ENCODE peak calls at places on chromosomes 4 and X, in four cellular contexts. C, Y, O and W are unnamed samples. For H3K4me1, the result is how much of the 10 kb centered on the place peaks cover.

GRCh38 chr4:113952452-113953029 is 26.9 kb downstream of the ARSJ start:
- DNase-seq in C (no peak), Y (no peak), O (peak), W (no peak)

GRCh38 chr4:72209600-72209999 is 177.8 kb downstream of the NPFFR2 start:
- DNase-seq in C (no peak), Y (no peak), O (no peak), W (no peak)

GRCh38 chrX:16671005-16671404 is 21.0 kb downstream of the S100G start:
- DNase-seq in C (no peak), Y (no peak), O (no peak), W (no peak)

GRCh38 chr4:153345011-153345981 is 808 bp downstream of the MND1 start:
- DNase-seq in C (peak), Y (peak), O (peak), W (no peak)

GRCh38 chrX:112888916-112889315 is 48.3 kb upstream of the AMOT start:
- DNase-seq in C (no peak), Y (no peak), O (peak), W (no peak)

GRCh38 chr4:82201303-82201702 is 172.5 kb downstream of the HNRNPD start:
- DNase-seq in C (no peak), Y (peak), O (no peak), W (no peak)

GRCh38 chrX:110520053-110520452 is 161.4 kb downstream of the RTL9 start:
- DNase-seq in C (no peak), Y (no peak), O (no peak), W (no peak)

GRCh38 chr4:107183155-107183774 is 147.2 kb upstream of the DKK2 start:
- DNase-seq in C (no peak), Y (no peak), O (peak), W (peak)

GRCh38 chr4:189200346-189200745 is 740.3 kb upstream of the FRG1 start:
- DNase-seq in C (no peak), Y (no peak), O (no peak), W (no peak)

GRCh38 chr4:98951710-98952109 is 22.8 kb upstream of the EIF4E start:
- DNase-seq in C (no peak), Y (no peak), O (no peak), W (no peak)

GRCh38 chr4:127601029-127601428 is 31.7 kb upstream of the INTU start:
- DNase-seq in C (no peak), Y (no peak), O (no peak), W (no peak)

GRCh38 chr4:6781113-6781512 is 1.4 kb upstream of the KIAA0232 start:
- DNase-seq in C (no peak), Y (no peak), O (no peak), W (no peak)

GRCh38 chr4:155995069-155995468 is 41.4 kb upstream of the CTSO start:
- DNase-seq in C (no peak), Y (no peak), O (no peak), W (no peak)

GRCh38 chr4:83699358-83699757 is 163.4 kb downstream of the GPAT3 start:
- DNase-seq in C (no peak), Y (no peak), O (no peak), W (no peak)

GRCh38 chr4:157291071-157291470 is 70.5 kb downstream of the GRIA2 start:
- DNase-seq in C (no peak), Y (no peak), O (no peak), W (no peak)

GRCh38 chrX:10166248-10166716 is 9.5 kb downstream of the CLCN4 start:
- DNase-seq in C (no peak), Y (no peak), O (no peak), W (no peak)

GRCh38 chrX:55014897-55015299 is 14.7 kb downstream of the APEX2 start:
- DNase-seq in C (no peak), Y (no peak), O (no peak), W (no peak)

GRCh38 chr4:24624381-24624780 is 40.0 kb upstream of the DHX15 start:
- DNase-seq in C (no peak), Y (no peak), O (no peak), W (no peak)

GRCh38 chr4:73764513-73764912 is 24.1 kb downstream of the CXCL8 start:
- DNase-seq in C (no peak), Y (no peak), O (no peak), W (no peak)

GRCh38 chrX:123138473-123138872 is 45.6 kb upstream of the GRIA3 start:
- DNase-seq in C (no peak), Y (no peak), O (no peak), W (no peak)

GRCh38 chr4:65592089-65592488 is 78.2 kb downstream of the EPHA5 start:
- DNase-seq in C (no peak), Y (no peak), O (no peak), W (no peak)

GRCh38 chrX:53795583-53795982 is 109.1 kb upstream of the HUWE1 start:
- DNase-seq in C (no peak), Y (no peak), O (no peak), W (no peak)

GRCh38 chrX:80285131-80285773 is 135.0 kb upstream of the TENT5D start:
- DNase-seq in C (no peak), Y (no peak), O (no peak), W (no peak)

GRCh38 chrX:40201486-40201885 is 103.7 kb upstream of the BCOR start:
- DNase-seq in C (no peak), Y (no peak), O (no peak), W (no peak)

GRCh38 chrX:40099046-40099968 is 1.5 kb upstream of the BCOR start:
- DNase-seq in C (no peak), Y (peak), O (peak), W (no peak)

GRCh38 chrX:54494970-54495813 is 842 bp downstream of the FGD1 start:
- DNase-seq in C (no peak), Y (peak), O (no peak), W (peak)

GRCh38 chr4:6290769-6291547 is 21.3 kb downstream of the WFS1 start:
- DNase-seq in C (no peak), Y (peak), O (no peak), W (no peak)

GRCh38 chr4:94428884-94429283 is 22.9 kb upstream of the PDLIM5 start:
- DNase-seq in C (no peak), Y (no peak), O (no peak), W (no peak)

GRCh38 chr4:53932784-53933183 is 131.6 kb downstream of the CHIC2 start:
- DNase-seq in C (no peak), Y (no peak), O (no peak), W (no peak)

GRCh38 chr4:77854431-77855111 is 8.1 kb upstream of the MRPL1 start:
- DNase-seq in C (no peak), Y (no peak), O (peak), W (no peak)

DNA sequence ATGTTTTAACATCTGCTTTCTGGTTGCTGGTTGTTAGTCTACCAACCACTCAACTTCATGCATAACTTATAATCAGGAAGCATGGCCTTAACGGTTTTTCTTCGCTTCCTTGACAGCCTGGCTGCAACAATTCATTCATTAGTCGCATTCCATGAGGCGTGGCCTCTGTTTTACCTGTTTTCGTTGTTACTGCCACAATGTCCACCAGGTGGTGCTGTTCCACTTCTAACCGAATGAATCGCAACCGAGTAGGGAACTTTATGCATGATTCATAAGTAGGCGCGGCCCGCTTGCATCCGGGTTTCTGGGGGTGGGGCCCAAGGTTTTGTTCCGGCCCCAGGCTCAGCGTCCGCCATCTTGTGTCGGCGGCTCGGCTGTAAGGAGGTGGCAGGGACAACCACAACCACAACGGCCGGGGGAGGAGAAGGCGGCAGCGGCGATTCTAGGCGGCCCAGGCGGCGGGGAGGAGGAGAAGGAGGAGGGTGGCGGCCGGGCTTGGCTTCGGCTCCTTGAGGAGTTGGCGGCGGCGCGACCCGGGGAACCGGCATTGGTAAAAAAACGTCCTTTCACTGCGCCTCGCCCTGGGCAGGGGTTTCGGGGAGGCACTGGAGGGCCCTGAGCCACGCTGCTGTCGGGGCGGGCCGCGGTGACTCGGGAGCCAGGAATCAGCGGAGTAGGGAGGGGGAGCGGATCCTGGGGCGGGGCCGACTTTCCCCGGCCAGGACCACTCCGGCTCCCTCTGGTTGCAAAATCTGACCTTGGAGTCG is at the start of gene UBA1:
- DNase-seq in C (peak), Y (peak), O (peak), W (peak)
- H3K4me1 ChIP-seq in C (under half), Y (under half), O (under half), W (under half)

DNA sequence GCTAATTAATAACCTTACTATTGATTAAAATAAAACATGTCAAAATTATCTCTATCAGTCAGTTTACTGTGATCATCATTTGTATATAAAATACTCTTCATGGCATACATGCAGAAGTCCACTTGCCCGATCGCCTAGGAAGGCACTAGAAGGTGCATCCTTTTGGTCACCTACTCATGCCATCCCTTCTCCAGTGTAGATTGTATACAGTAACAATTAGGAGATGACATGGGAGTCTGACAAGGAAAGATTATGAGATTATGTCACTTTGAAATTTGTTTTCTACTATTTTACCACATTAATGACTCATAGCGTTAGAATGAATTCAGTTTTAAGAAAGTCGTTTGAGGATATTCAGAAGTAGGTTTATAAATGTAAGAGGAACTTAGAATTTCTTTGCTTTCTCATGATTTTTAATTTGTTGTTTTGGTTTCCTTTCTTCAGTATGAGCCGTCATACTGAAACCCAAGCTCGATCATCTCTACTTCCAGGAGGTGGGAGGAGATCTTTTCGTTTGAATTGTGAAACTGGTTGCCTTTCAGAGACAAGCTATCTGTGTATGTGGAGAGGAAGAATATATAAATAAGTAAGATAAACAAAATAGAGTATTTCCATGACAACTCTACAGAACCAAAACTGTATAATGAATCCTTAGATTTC is 51.1 kb upstream of the UNC5C start:
- DNase-seq in C (no peak), Y (no peak), O (no peak), W (no peak)
- TF ChIP-seq CTCF in C (no peak), Y (no peak), O (no peak), W (no peak)

DNA sequence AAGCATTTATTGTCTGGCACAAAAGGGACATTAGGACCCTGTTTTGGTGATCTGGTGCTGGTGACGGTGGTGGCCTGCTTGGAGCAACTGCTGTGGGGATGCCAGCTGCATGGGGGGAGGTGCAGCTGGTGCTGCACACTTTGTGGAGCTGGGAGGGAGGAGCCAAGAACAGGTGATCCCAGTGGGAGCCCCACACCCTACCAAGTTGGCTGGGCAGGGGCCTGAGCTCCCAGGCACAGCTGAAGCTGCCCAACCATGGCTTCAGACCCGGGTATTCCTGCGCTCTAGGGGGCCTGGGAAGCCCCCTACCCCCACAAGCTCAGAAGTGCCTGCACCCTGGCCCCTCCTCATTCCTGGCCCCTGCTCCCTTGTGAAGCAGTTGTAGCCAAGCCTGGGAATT is 1512.5 kb downstream of the TECRL start:
- DNase-seq in C (no peak), Y (no peak), O (no peak), W (no peak)
- H3K4me1 ChIP-seq in C (under half), Y (under half), O (under half), W (under half)

DNA sequence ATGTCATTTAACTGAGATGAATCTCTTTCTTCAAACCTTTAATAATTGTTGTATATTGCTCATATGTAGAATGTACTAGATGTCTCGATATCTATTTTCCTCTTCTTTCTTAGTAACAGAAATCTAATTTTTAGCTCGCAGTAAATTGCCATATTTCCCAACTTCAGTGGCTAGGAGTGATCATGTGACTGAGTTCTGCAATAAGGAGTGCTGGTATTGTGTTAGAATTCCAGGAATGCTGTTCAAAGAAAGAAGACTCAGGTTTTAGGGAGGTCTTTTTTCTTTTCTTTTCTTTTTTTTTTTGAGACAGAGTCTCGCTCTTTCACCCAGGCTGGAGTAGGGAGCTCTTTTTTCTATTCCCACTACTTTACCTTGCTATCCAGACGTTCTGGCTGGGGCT is 81.7 kb downstream of the SLC10A7 start:
- DNase-seq in C (no peak), Y (no peak), O (no peak), W (no peak)
- TF ChIP-seq CTCF in C (no peak), Y (no peak), O (no peak), W (no peak)

GRCh38 chrX:118726887-118727685 is at the start of gene IL13RA1:
- DNase-seq in C (peak), Y (peak), O (peak), W (peak)
- H3K4me1 ChIP-seq in C (under half), Y (under half), O (under half), W (under half)

DNA sequence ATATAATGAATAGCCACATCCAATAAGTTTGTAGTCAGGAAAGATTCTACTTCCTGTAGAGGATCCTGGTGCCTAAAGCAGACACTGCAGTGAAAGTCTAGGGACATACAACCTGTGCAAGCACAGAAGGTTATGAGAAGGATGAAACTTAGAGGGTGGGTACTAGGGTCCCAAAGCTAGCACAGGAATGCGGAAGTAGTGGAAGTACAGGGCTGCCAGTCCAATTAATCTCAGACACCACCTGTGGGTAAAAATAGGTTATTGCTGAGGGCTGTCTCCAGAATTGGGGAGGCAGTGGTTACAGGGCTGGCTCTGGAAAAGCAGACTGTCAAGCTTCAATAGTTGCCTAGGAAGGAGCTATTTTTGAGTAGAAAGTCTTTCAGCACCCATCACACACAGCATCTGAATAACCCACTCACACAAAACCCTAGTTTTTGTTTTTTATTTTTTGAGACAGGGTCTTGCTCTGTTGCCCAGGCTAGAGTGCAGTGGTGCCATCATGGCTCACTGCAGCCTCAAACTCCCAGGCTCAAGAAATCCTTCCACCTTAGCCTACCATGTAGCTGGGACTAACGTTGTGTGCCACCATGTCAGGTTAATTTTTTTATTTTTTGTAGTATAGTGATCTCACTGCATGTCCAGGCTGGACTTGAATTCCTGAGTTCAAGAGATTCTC is 50.8 kb upstream of the ELF2 start:
- DNase-seq in C (no peak), Y (no peak), O (no peak), W (no peak)
- TF ChIP-seq CTCF in C (no peak), Y (no peak), O (no peak), W (no peak)

DNA sequence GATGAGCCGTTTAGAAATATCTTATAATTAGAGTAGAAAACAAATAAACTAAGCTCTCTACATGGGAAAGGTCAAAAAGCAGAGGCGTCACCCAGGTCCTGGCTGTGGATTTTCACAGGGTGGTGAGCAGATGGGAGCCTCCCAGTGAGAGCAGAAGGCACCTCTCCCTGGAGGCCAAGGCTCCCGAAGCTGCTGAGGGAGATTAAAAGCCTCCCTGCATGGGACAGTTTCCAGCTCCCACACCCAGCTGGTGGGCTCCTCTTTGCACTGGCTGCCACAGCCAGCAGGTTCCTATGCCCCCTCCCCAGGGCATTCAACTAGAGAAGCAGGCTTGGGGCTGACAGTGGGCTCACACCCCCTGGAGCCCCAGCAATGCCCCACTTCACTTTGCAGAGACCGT is 55.2 kb upstream of the TBC1D9 start:
- DNase-seq in C (no peak), Y (no peak), O (no peak), W (no peak)
- H3K4me1 ChIP-seq in C (under half), Y (under half), O (under half), W (under half)

DNA sequence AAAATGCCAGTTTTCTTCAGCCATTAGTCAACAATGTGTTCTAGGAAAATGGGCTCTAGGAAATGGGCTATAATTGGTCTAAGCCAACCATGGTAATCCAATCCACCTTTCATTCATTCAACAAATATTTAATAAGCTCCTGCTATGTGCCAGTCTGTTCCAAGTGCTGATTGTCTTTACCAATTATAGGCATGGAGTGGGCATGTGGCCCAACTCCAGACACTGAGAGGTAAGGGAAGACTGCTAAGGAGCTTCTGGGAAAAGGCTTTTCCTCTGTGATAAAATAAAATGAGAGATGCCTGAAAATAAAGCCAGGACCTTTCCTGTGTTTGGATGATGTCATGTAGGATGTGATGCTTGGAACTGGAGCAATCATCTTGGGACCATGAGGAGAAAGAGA is 43.3 kb downstream of the HOPX start:
- DNase-seq in C (no peak), Y (no peak), O (no peak), W (no peak)
- TF ChIP-seq CTCF in C (no peak), Y (no peak), O (no peak), W (no peak)

GRCh38 chrX:86604620-86605019 is 456.4 kb downstream of the DACH2 start:
- DNase-seq in C (no peak), Y (no peak), O (no peak), W (no peak)
- H3K4me1 ChIP-seq in C (under half), Y (under half), O (under half), W (under half)

DNA sequence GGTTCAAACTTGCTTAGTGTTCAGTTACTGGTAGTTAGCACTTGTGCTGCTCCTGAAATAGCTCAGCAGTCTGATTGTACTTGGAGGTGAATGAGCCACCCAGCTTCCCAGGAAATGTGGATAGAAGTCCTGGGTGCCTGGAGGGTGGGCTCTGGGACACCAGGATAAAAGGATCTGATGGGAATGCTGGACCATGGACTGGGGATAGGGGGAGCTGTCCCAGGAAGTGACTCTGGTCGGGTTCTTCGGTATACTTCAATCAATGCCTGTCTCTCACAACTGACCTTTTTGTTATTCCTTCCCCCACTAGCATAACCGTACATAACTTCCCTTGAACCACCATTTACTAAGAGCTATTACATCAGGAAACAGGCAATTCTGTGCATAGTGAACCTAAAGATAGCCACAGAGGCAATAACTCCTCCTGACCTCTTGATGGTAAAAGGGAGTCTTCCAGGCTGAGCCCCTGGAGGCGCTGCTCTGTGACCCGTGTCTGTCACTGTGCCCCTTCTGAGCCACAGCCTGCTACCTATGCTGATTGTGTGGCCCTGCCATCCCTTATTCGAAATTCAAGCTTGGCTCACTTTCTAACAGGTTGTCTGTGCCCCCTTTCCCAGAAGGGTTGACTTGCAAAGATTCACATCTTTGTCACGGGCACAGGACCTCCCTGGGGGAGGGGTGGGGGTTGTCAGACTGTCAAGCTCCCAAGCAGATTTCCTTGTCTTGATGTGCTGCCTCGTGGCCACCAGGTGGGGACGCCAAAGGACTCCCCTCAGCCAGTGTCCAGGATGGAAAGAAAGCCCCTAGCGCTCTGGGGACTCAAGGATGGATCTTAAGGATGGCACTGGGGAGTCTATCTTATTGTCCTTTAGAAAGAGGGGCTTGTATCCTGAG is 24.5 kb upstream of the WDR1 start:
- DNase-seq in C (no peak), Y (no peak), O (no peak), W (no peak)
- TF ChIP-seq CTCF in C (no peak), Y (no peak), O (no peak), W (no peak)